ENCODE peak calls at places on chromosome 15, in four cellular contexts. P is heart left ventricle, C is brain microvascular endothelial cell, F is Peyer's patch. J is an unnamed sample.

GRCh38 chr15:69515508-69516290 is 63.1 kb downstream of the RPLP1 start:
- DNase-seq in P (no peak), C (no peak), F (no peak), J (no peak)

GRCh38 chr15:24944939-24945338 is 9.8 kb upstream of the SNRPN start:
- DNase-seq in P (no peak), C (peak), F (no peak), J (no peak)

GRCh38 chr15:59232476-59232875 is 25.8 kb downstream of the LDHAL6B start:
- DNase-seq in P (no peak), C (peak), F (no peak), J (no peak)

GRCh38 chr15:51401872-51402517 is 60.5 kb downstream of the GLDN start:
- DNase-seq in P (peak), C (peak), F (no peak), J (peak)

GRCh38 chr15:26773485-26773877 is 615 bp upstream of the GABRB3 start:
- DNase-seq in P (no peak), C (no peak), F (no peak), J (no peak)

GRCh38 chr15:27701014-27701413 is 398.1 kb downstream of the OCA2 start:
- DNase-seq in P (no peak), C (no peak), F (no peak), J (no peak)

GRCh38 chr15:71925145-71925544 is 114.8 kb downstream of the NR2E3 start:
- DNase-seq in P (no peak), C (no peak), F (no peak), J (no peak)

GRCh38 chr15:86355798-86356197 is 276.1 kb downstream of the AGBL1 start:
- DNase-seq in P (no peak), C (no peak), F (no peak), J (no peak)

GRCh38 chr15:71804226-71804625 is 6.1 kb upstream of the NR2E3 start:
- DNase-seq in P (no peak), C (no peak), F (no peak), J (peak)

GRCh38 chr15:97961067-97961954 is 808 bp downstream of the ARRDC4 start:
- DNase-seq in P (peak), C (no peak), F (peak), J (peak)

GRCh38 chr15:67967871-67968423 is 86.2 kb upstream of the PIAS1 start:
- DNase-seq in P (peak), C (peak), F (peak), J (peak)

GRCh38 chr15:68608206-68608843 is 29.5 kb downstream of the CORO2B start:
- DNase-seq in P (peak), C (no peak), F (no peak), J (peak)

GRCh38 chr15:99564221-99565030 is 1.4 kb upstream of the MEF2A start:
- DNase-seq in P (peak), C (no peak), F (peak), J (peak)

GRCh38 chr15:52523192-52523591 is 5.5 kb downstream of the MYO5A start:
- DNase-seq in P (no peak), C (peak), F (no peak), J (no peak)

GRCh38 chr15:69093127-69093526 is 67.3 kb upstream of the GLCE start:
- DNase-seq in P (peak), C (no peak), F (no peak), J (no peak)

GRCh38 chr15:52144656-52145055 is 32.1 kb upstream of the BCL2L10 start:
- DNase-seq in P (no peak), C (peak), F (no peak), J (no peak)

GRCh38 chr15:73886717-73887345 is 13.5 kb downstream of the TBC1D21 start:
- DNase-seq in P (no peak), C (no peak), F (no peak), J (no peak)

GRCh38 chr15:101252836-101253235 is 988 bp upstream of the CHSY1 start:
- DNase-seq in P (no peak), C (no peak), F (no peak), J (no peak)

GRCh38 chr15:101068961-101069734 is 150.0 kb downstream of the LRRK1 start:
- DNase-seq in P (peak), C (no peak), F (no peak), J (no peak)

GRCh38 chr15:89777821-89778380 is 1.8 kb downstream of the MESP2 start:
- DNase-seq in P (no peak), C (no peak), F (no peak), J (no peak)

GRCh38 chr15:85597155-85597815 is 197.4 kb downstream of the KLHL25 start:
- DNase-seq in P (no peak), C (no peak), F (no peak), J (no peak)

GRCh38 chr15:98795980-98796379 is 147.6 kb downstream of the IGF1R start:
- DNase-seq in P (no peak), C (no peak), F (no peak), J (no peak)

GRCh38 chr15:101251830-101252820 is at the start of gene CHSY1:
- DNase-seq in P (peak), C (peak), F (peak), J (peak)

GRCh38 chr15:39919740-39920509 is at the start of gene GPR176:
- DNase-seq in P (peak), C (peak), F (no peak), J (peak)

DNA sequence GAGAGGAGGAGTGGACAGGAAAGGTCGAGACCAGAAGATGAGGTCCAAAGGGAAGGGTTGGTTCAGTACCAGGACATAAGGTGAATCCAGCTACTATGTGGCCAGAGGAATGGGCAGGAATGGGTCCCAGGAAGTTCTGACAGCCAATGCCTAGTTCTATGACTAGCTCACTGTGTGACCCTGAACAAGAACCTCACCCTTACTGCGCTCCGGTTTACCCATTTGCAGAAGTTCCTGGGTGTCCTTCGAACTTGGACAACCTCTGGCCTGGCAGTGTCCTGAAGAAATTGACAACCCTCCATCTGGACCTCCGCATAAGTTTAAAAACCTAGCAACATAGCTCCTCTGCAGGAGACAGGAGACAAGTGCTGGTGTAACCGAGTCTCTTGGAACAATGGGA is 12.2 kb upstream of the PSTPIP1 start:
- DNase-seq in P (no peak), C (no peak), F (no peak), J (no peak)
- TF ChIP-seq CTCF in P (no peak), C (no peak), F (no peak), J (no peak)

GRCh38 chr15:95869920-95870319 is 460.6 kb upstream of the NR2F2 start:
- DNase-seq in P (no peak), C (no peak), F (no peak), J (no peak)

GRCh38 chr15:95875141-95875643 is 455.3 kb upstream of the NR2F2 start:
- DNase-seq in P (no peak), C (peak), F (no peak), J (no peak)

GRCh38 chr15:95868970-95869369 is 461.5 kb upstream of the NR2F2 start:
- DNase-seq in P (no peak), C (no peak), F (no peak), J (no peak)

GRCh38 chr15:95872366-95872771 is 458.1 kb upstream of the NR2F2 start:
- DNase-seq in P (no peak), C (peak), F (no peak), J (no peak)

DNA sequence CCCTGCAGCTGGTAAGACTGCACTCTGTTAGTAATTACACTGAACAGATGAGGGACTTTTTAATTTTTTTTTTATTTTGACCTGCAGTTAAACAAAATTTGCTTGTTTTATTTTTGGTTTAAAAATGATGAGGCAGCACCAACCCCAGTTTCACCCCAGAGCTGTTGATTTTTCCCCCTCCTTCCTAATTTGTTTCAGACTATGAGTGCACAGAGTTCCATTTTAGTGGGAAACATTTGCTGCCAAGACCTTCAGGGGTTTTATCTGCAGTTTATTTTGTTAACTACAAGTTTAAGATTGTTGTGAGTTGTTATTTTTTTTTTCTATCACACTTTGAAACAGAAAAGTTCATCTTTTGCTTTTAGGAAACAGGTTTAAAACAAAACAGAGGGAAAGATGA is 455.9 kb upstream of the NR2F2 start:
- DNase-seq in P (no peak), C (no peak), F (no peak), J (no peak)
- H3K27ac ChIP-seq in P (no peak), C (no peak), F (no peak), J (no peak)

GRCh38 chr15:57215371-57215770 is 160.9 kb upstream of the CGNL1 start:
- DNase-seq in P (no peak), C (no peak), F (no peak), J (no peak)
- TF ChIP-seq CTCF in P (no peak), C (no peak), F (no peak), J (no peak)

GRCh38 chr15:78429477-78429876 is 8.5 kb upstream of the IREB2 start:
- DNase-seq in P (no peak), C (no peak), F (no peak), J (no peak)

GRCh38 chr15:78434134-78434533 is 3.9 kb upstream of the IREB2 start:
- DNase-seq in P (no peak), C (no peak), F (no peak), J (no peak)

GRCh38 chr15:78432664-78433063 is 5.4 kb upstream of the IREB2 start:
- DNase-seq in P (no peak), C (no peak), F (no peak), J (no peak)

GRCh38 chr15:78427985-78428384 is 10.0 kb upstream of the IREB2 start:
- DNase-seq in P (no peak), C (no peak), F (no peak), J (no peak)

DNA sequence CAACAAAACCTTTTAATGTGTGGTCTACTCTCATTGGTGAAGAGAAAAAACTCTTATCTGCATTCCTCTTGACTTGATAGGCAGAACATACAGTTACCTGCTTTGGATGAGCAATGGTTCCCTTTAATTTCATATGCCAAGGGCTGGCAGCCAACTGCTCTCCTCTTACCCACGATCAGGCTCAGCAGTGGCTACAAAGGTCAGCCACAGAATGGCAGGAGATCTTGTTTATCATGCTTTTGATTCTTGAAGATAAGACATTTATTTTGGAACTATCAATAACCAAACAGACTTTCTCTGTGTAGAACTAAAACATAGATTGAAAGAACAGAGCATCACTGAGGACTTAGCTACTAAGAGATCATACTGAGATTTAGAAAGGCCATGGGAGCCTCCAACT is 6.1 kb upstream of the IREB2 start:
- DNase-seq in P (no peak), C (no peak), F (no peak), J (no peak)
- H3K27ac ChIP-seq in P (no peak), C (no peak), F (no peak), J (no peak)

GRCh38 chr15:33608714-33609113 is 297.9 kb downstream of the RYR3 start:
- DNase-seq in P (no peak), C (peak), F (no peak), J (no peak)
- TF ChIP-seq CTCF in P (peak), C (peak), F (no peak), J (no peak)

GRCh38 chr15:41043276-41043675 is 72.8 kb downstream of the INO80 start:
- DNase-seq in P (no peak), C (peak), F (no peak), J (no peak)
- H3K27ac ChIP-seq in P (no peak), C (peak), F (no peak), J (no peak)

DNA sequence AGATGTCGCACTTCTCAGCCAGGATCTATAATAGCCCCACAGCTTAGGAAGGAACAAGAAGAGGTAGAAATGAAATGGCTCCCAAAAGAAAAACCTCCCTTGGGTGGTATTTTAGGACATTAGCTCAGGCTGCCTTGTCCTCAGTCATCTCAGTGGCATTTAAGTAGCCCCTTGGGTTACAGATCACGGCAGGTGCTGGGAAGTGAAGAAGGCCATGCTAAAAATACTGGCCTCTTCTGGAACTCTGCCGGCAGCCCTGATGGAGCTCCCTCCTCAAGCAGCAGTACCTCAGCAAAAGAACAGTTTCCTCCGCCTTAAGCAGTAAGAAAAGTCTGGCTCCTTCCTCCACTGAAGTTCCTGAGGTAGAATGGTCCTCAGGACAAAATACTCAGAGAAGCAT is 7.3 kb upstream of the TPM1 start:
- DNase-seq in P (no peak), C (no peak), F (no peak), J (no peak)
- TF ChIP-seq CTCF in P (no peak), C (no peak), F (no peak), J (no peak)

DNA sequence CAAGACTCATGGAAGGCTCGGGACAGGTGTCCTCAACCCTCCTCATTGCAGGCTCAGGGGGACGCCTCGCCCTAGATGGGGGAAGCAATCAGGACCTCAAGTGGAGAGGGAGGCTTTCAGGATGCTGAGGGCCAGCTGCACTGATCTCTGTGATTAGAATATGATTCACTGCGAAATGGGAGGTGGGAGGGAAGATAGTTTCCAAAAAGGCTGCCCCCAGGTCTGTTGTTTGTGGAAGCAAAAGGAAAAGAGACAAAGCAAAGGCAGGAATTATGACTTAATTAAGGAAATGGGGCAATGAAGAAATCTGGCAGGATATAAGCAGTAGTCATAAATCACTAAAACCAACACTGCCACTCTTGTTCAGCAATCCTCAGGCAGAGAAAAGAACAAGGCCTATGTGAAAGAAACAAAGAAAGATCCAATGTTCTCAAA is 85.6 kb upstream of the ABHD17C start:
- DNase-seq in P (no peak), C (no peak), F (no peak), J (no peak)
- H3K27ac ChIP-seq in P (no peak), C (no peak), F (no peak), J (no peak)

DNA sequence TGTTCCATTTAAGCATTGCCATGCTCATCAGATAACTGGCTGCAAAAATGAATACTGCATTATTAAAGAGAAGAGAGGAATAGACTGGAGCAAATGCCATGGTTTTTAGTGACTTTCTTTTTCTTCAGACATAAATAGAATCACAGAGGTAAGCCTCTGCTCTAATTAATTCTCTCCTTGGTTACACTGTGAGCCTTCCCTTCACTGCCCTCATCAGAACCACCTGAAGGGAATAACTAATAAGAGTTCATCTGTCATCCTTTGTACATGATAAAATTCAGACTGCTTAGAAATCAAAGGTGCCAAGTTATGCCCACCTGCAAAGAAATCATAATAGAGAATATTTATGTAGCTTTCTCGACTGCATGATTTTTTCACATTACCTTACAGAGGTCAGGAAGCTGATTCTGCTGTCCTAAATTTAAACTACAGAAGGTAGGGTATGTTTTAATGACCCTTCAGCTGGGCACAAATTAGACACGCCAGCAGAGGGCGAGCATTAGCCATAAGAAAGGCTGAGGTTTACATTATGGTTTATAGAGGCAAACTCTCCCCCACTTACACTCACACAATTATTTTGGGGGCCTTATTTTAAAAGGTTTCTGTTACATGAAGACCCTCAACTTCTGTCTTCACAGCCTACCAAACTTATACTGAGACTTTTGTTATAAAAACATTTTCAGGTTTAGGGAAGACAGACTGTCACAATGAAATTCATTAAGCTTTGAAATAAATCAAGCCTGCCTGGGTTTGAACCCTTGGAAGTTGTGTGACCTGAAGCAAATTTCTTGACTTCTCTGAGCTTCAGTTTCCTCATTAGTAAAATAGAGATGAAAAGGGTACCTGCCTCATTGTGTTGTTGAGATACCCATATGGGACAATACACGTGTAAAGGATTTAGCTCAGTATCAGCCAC is 15.3 kb upstream of the UNC13C start:
- DNase-seq in P (no peak), C (peak), F (no peak), J (no peak)
- TF ChIP-seq CTCF in P (peak), C (peak), F (peak), J (peak)